ENCODE peak calls at places on chromosomes 12 and 14, in eight cellular contexts. H, G, U, I, N, F, M and J are unnamed samples.

GRCh38 chr12:64169999-64170398 is 52.1 kb downstream of the KICS2 start:
- DNase-seq in H (no peak), G (no peak), U (no peak), I (peak), N (no peak), F (no peak), M (peak), J (no peak)

GRCh38 chr14:54683882-54684794 is 117.2 kb downstream of the SAMD4A start:
- DNase-seq in H (peak), G (no peak), U (peak), I (peak), N (peak), F (no peak), M (peak), J (no peak)

GRCh38 chr14:95408731-95409471 is 89.2 kb upstream of the CLMN start:
- DNase-seq in H (no peak), G (no peak), U (no peak), I (no peak), N (no peak), F (no peak), M (no peak), J (no peak)

GRCh38 chr12:58346032-58346632 is 404.8 kb downstream of the ATP23 start:
- DNase-seq in H (peak), G (peak), U (peak), I (peak), N (peak), F (peak), M (peak), J (peak)

GRCh38 chr12:7374423-7375144 is 69.4 kb downstream of the CD163L1 start:
- DNase-seq in H (peak), G (peak), U (peak), I (peak), N (no peak), F (peak), M (peak), J (peak)

GRCh38 chr12:23929906-23930305 is 19.6 kb downstream of the SOX5 start:
- DNase-seq in H (no peak), G (no peak), U (peak), I (no peak), N (no peak), F (no peak), M (no peak), J (no peak)

GRCh38 chr12:130826151-130826801 is 12.8 kb downstream of the STX2 start:
- DNase-seq in H (peak), G (peak), U (peak), I (peak), N (peak), F (no peak), M (peak), J (peak)

GRCh38 chr12:75322464-75322863 is 7.7 kb downstream of the CAPS2 start:
- DNase-seq in H (no peak), G (no peak), U (peak), I (no peak), N (peak), F (no peak), M (no peak), J (no peak)

GRCh38 chr12:1820191-1820599 is at the start of gene LRTM2:
- DNase-seq in H (no peak), G (no peak), U (no peak), I (no peak), N (no peak), F (no peak), M (no peak), J (no peak)

GRCh38 chr12:40632171-40632570 is 60.1 kb upstream of the CNTN1 start:
- DNase-seq in H (no peak), G (no peak), U (no peak), I (no peak), N (no peak), F (no peak), M (no peak), J (no peak)

GRCh38 chr12:19794116-19794515 is 354.8 kb downstream of the AEBP2 start:
- DNase-seq in H (no peak), G (no peak), U (no peak), I (no peak), N (peak), F (no peak), M (no peak), J (no peak)

GRCh38 chr12:39571351-39571750 is 48.3 kb downstream of the ABCD2 start:
- DNase-seq in H (no peak), G (no peak), U (no peak), I (no peak), N (no peak), F (no peak), M (peak), J (no peak)

GRCh38 chr14:78254911-78255431 is 84.8 kb downstream of the NRXN3 start:
- DNase-seq in H (no peak), G (peak), U (no peak), I (no peak), N (peak), F (no peak), M (peak), J (no peak)

GRCh38 chr12:131682511-131682895 is 28.4 kb upstream of the SFSWAP start:
- DNase-seq in H (no peak), G (no peak), U (no peak), I (no peak), N (no peak), F (no peak), M (no peak), J (no peak)

GRCh38 chr12:78331764-78332163 is 501.1 kb downstream of the NAV3 start:
- DNase-seq in H (peak), G (no peak), U (no peak), I (no peak), N (no peak), F (no peak), M (no peak), J (no peak)

GRCh38 chr14:61552196-61552595 is 143.1 kb upstream of the HIF1A start:
- DNase-seq in H (no peak), G (no peak), U (no peak), I (no peak), N (no peak), F (no peak), M (no peak), J (no peak)
- H3K4me2 ChIP-seq in H (no peak), G (peak), U (no peak), I (no peak), N (no peak), F (no peak), M (no peak), J (no peak)

GRCh38 chr12:12900786-12901157 is 9.4 kb downstream of the GPRC5A start:
- DNase-seq in H (no peak), G (no peak), U (no peak), I (no peak), N (no peak), F (no peak), M (no peak), J (no peak)

GRCh38 chr12:12899530-12900380 is 8.4 kb downstream of the GPRC5A start:
- DNase-seq in H (no peak), G (peak), U (peak), I (peak), N (peak), F (no peak), M (peak), J (peak)

GRCh38 chr12:12903642-12904609 is 12.6 kb downstream of the GPRC5A start:
- DNase-seq in H (no peak), G (no peak), U (no peak), I (no peak), N (no peak), F (peak), M (no peak), J (peak)

GRCh38 chr12:12901158-12901791 is 9.9 kb downstream of the GPRC5A start:
- DNase-seq in H (peak), G (peak), U (peak), I (peak), N (peak), F (no peak), M (peak), J (peak)

GRCh38 chr12:12902036-12902435 is 10.7 kb downstream of the GPRC5A start:
- DNase-seq in H (no peak), G (no peak), U (peak), I (peak), N (peak), F (no peak), M (peak), J (no peak)
- H3K4me2 ChIP-seq in H (no peak), G (peak), U (peak), I (peak), N (peak), F (peak), M (peak), J (peak)

GRCh38 chr12:47884501-47884900 is 20.3 kb downstream of the VDR start:
- DNase-seq in H (no peak), G (no peak), U (no peak), I (no peak), N (no peak), F (no peak), M (no peak), J (no peak)
- H3K4me2 ChIP-seq in H (no peak), G (no peak), U (no peak), I (no peak), N (no peak), F (no peak), M (no peak), J (no peak)

GRCh38 chr12:4705824-4706223 is 14.4 kb upstream of the GALNT8 start:
- DNase-seq in H (no peak), G (no peak), U (no peak), I (no peak), N (no peak), F (no peak), M (no peak), J (no peak)
- H3K4me2 ChIP-seq in H (no peak), G (no peak), U (no peak), I (no peak), N (no peak), F (no peak), M (no peak), J (no peak)

GRCh38 chr12:46711756-46712155 is 114.0 kb downstream of the SLC38A4 start:
- DNase-seq in H (no peak), G (no peak), U (peak), I (no peak), N (peak), F (no peak), M (no peak), J (no peak)

DNA sequence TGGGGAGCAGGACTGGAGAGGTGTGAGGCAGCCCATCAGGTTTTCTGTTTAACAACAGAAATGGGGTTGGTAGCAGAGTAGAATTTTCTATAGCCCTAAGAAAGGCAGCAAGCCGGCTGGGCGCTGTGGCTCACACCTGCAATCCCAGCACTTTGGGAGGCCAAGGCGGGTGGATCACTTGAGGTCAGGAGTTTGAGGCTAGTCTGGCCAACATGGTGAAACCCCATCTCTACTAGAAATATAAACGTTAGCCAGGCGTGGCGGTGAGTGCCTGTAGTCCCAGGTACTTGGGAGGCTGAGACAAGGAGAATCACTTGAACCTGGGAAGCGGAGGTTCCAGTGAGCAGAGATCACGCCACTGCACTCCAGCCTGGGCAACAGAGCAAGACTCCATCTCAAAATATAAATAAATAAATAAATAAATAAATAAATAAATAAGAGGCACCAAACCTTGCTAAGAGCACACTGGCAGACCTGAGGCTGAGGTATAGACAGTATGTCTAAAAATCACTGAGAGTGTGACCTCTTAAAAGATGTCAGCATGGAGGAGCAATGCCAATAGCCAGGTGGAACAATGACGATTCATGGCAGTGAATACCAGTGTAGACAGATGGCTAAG is 115.6 kb downstream of the SLC38A4 start:
- DNase-seq in H (no peak), G (no peak), U (no peak), I (no peak), N (no peak), F (no peak), M (no peak), J (no peak)
- H3K4me2 ChIP-seq in H (no peak), G (no peak), U (no peak), I (no peak), N (no peak), F (no peak), M (no peak), J (no peak)